ENCODE peak calls at places on chromosomes 13 and 19, in ten cellular contexts. M, P, K, G, V, W, Z, C, T and S are unnamed samples.

GRCh38 chr19:18503337-18503970 is 18.4 kb downstream of the ELL start:
- DNase-seq in P (no peak), T (peak), Z (no peak), W (no peak), M (no peak), K (no peak), V (no peak), G (no peak), C (no peak), S (no peak)

GRCh38 chr19:1487576-1488281 is 2.4 kb downstream of the PCSK4 start:
- DNase-seq in Z (no peak), W (no peak), P (no peak), T (peak), G (no peak), M (no peak), K (no peak), C (no peak), V (no peak), S (no peak)

GRCh38 chr13:27283906-27284523 is 13.4 kb downstream of the RASL11A start:
- DNase-seq in W (no peak), Z (no peak), C (peak), V (no peak), P (no peak), T (no peak), K (no peak), G (peak), M (peak), S (peak)

GRCh38 chr19:29671393-29672076 is 6.3 kb downstream of the PLEKHF1 start:
- DNase-seq in P (no peak), Z (no peak), T (peak), W (peak), M (peak), V (peak), C (peak), K (peak), G (no peak), S (no peak)

GRCh38 chr19:11024259-11024658 is 63.4 kb downstream of the SMARCA4 start:
- DNase-seq in M (no peak), P (no peak), W (no peak), K (no peak), G (no peak), Z (no peak), C (no peak), T (no peak), V (no peak), S (no peak)

GRCh38 chr19:13764821-13765394 is 586 bp downstream of the MRI1 start:
- DNase-seq in W (no peak), G (no peak), K (peak), P (no peak), V (no peak), M (peak), C (peak), Z (no peak), T (peak), S (no peak)

GRCh38 chr13:21541271-21541670 is 62.7 kb downstream of the MICU2 start:
- DNase-seq in G (no peak), P (no peak), Z (no peak), T (no peak), V (no peak), W (no peak), C (no peak), K (no peak), M (no peak), S (no peak)

GRCh38 chr19:43300206-43300605 is 30.9 kb upstream of the PSG9 start:
- DNase-seq in K (no peak), P (no peak), Z (no peak), G (no peak), M (no peak), T (no peak), W (no peak), C (no peak), V (no peak), S (no peak)

GRCh38 chr13:75796825-75797224 is 160.7 kb downstream of the LMO7 start:
- DNase-seq in K (no peak), W (no peak), P (no peak), T (no peak), Z (no peak), V (no peak), G (no peak), C (no peak), M (no peak), S (no peak)

GRCh38 chr19:584240-585001 is 5.3 kb upstream of the HCN2 start:
- DNase-seq in V (no peak), K (peak), Z (no peak), P (no peak), T (peak), M (peak), W (no peak), C (peak), G (no peak), S (no peak)

GRCh38 chr13:24716446-24716845 is 36.2 kb downstream of the ATP12A start:
- DNase-seq in Z (no peak), M (no peak), V (no peak), G (no peak), P (no peak), C (no peak), W (no peak), T (no peak), K (peak), S (no peak)

GRCh38 chr13:113551081-113552000 is 33.2 kb upstream of the TFDP1 start:
- DNase-seq in M (no peak), G (no peak), Z (no peak), K (peak), W (no peak), P (no peak), V (no peak), C (no peak), T (peak), S (no peak)

GRCh38 chr13:111577956-111578595 is 257.6 kb downstream of the TEX29 start:
- DNase-seq in M (no peak), G (no peak), C (no peak), P (no peak), W (no peak), V (no peak), K (no peak), Z (no peak), T (peak), S (no peak)

GRCh38 chr19:29524201-29524911 is 1.4 kb upstream of the VSTM2B start:
- DNase-seq in M (no peak), P (no peak), T (peak), C (no peak), G (no peak), W (no peak), Z (no peak), K (peak), V (no peak), S (no peak)

GRCh38 chr13:44842158-44842557 is 147.1 kb downstream of the NUFIP1 start:
- DNase-seq in Z (no peak), V (peak), W (no peak), P (no peak), G (peak), T (no peak), K (no peak), C (peak), M (no peak), S (peak)

DNA sequence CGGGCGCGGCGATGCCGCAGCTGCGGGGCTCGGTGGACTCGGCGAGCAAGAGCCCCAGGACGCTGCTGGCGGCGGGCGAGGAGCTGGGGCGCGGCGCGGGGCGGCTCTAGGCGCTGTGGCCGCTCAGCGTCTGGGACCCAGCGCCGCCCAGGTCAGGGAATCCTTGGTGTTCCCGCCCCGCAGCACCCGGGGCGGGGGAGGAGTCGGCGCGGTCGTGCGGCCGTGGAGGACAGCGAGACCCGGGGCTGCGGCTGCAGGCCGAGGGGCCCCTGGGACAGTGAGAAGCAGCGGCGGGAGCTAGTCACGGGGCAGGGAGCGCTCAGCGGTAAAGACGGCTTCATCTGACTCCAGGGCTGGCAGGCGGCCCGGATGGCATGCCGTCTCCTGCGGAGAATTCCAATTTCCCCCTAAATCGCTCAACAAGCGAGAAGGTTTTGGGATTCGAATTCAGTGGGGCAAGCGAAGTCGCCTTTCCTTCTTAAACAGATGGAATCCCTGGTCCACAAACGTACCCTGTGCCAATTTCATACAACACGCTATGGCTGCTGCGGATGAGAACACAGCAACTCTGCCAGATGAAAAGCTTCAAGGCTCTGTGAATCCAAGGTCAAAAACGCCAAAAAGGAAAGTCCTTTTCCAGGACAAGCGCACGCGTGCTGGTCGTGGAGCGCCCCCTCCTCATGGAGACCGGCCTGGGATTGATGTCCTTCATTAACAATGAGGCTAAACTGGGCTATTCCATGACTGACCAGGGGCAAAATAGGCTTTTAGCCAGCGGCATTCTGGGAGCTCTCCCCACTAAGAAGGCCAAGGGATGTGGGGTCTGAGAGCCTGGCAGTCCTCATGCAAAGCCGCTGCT is 4.2 kb upstream of the ZSCAN4 start:
- DNase-seq in M (no peak), W (peak), K (peak), Z (no peak), T (peak), C (peak), G (peak), V (peak), P (no peak), S (peak)
- TF ChIP-seq CTCF in M (no peak), W (no peak), K (no peak), Z (no peak), T (no peak), C (no peak), G (no peak), V (no peak), P (no peak), S (no peak)

DNA sequence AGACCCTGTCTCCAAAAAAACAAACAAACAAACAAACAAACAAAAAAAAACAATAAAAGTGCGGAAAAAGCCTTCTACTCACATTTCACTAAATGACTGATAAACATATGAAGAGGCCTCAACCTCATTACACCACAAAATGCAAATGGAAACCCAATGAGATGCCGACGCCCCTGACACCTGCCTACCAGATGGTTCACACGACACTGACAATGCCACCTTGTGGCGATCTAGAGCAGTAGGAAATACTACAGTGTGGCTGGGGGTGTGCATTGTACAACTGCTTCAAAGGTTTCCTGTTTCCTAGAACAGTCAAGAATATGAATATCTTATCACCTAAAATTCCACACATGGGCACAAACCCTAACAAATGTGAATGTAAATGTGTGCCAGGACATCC is 14.0 kb downstream of the SCGB2B2 start:
- DNase-seq in T (no peak), V (no peak), P (no peak), K (peak), Z (peak), W (no peak), C (peak), M (peak), G (peak), S (peak)
- TF ChIP-seq CTCF in T (peak), V (no peak), P (peak), K (peak), Z (peak), W (peak), C (peak), M (peak), G (peak), S (peak)

GRCh38 chr13:52195052-52195837 is 35.8 kb upstream of the NEK3 start:
- DNase-seq in Z (peak), W (peak), K (peak), V (peak), G (peak), T (peak), M (peak), P (peak), C (peak), S (no peak)
- TF ChIP-seq CTCF in Z (peak), W (peak), K (no peak), V (no peak), G (peak), T (no peak), M (no peak), P (no peak), C (peak), S (no peak)

GRCh38 chr19:41606215-41606837 is 20.5 kb downstream of the CEACAM4 start:
- DNase-seq in W (no peak), P (no peak), M (no peak), K (no peak), G (no peak), C (no peak), T (peak), Z (no peak), V (no peak), S (no peak)
- TF ChIP-seq CTCF in W (no peak), P (no peak), M (no peak), K (no peak), G (no peak), C (no peak), T (no peak), Z (no peak), V (no peak), S (no peak)